ENCODE peak calls at places on chromosomes 11 and 22, in nine cellular contexts. One of them, this sample, is unnamed.

GRCh38 chr11:27203077-27203476 is 159.9 kb downstream of the CCDC34 start:
- DNase-seq in WERI-Rb-1: no peak
- DNase-seq in nephron progenitor cell: no peak
- DNase-seq in heart right ventricle: no peak
- DNase-seq in neural progenitor cell: no peak
- DNase-seq in lower leg skin: no peak
- DNase-seq in left ventricle myocardium inferior: no peak
- DNase-seq in cardiac muscle cell: no peak
- DNase-seq in fibroblast of lung: no peak
- DNase-seq in this sample: no peak

GRCh38 chr22:47064016-47064415 is 301.6 kb downstream of the TBC1D22A start:
- DNase-seq in fibroblast of lung: no peak
- DNase-seq in neural progenitor cell: no peak
- DNase-seq in left ventricle myocardium inferior: peak
- DNase-seq in WERI-Rb-1: peak
- DNase-seq in lower leg skin: no peak
- DNase-seq in nephron progenitor cell: no peak
- DNase-seq in heart right ventricle: no peak
- DNase-seq in cardiac muscle cell: no peak
- DNase-seq in this sample: no peak

GRCh38 chr11:61787928-61788491 is 4.4 kb downstream of the TMEM258 start:
- DNase-seq in neural progenitor cell: peak
- DNase-seq in fibroblast of lung: peak
- DNase-seq in left ventricle myocardium inferior: no peak
- DNase-seq in heart right ventricle: no peak
- DNase-seq in WERI-Rb-1: peak
- DNase-seq in nephron progenitor cell: peak
- DNase-seq in cardiac muscle cell: peak
- DNase-seq in lower leg skin: no peak
- DNase-seq in this sample: peak

GRCh38 chr11:362642-363442 is 6.5 kb upstream of the B4GALNT4 start:
- DNase-seq in nephron progenitor cell: no peak
- DNase-seq in WERI-Rb-1: peak
- DNase-seq in fibroblast of lung: no peak
- DNase-seq in heart right ventricle: no peak
- DNase-seq in lower leg skin: no peak
- DNase-seq in neural progenitor cell: no peak
- DNase-seq in cardiac muscle cell: no peak
- DNase-seq in left ventricle myocardium inferior: no peak
- DNase-seq in this sample: no peak

GRCh38 chr11:97364047-97364446 is 974.2 kb downstream of the JRKL start:
- DNase-seq in heart right ventricle: no peak
- DNase-seq in left ventricle myocardium inferior: no peak
- DNase-seq in neural progenitor cell: no peak
- DNase-seq in lower leg skin: no peak
- DNase-seq in WERI-Rb-1: no peak
- DNase-seq in nephron progenitor cell: no peak
- DNase-seq in fibroblast of lung: peak
- DNase-seq in cardiac muscle cell: peak
- DNase-seq in this sample: peak

GRCh38 chr11:64476866-64477265 is 114.2 kb upstream of the SLC22A12 start:
- DNase-seq in WERI-Rb-1: no peak
- DNase-seq in lower leg skin: no peak
- DNase-seq in cardiac muscle cell: no peak
- DNase-seq in neural progenitor cell: no peak
- DNase-seq in heart right ventricle: no peak
- DNase-seq in nephron progenitor cell: no peak
- DNase-seq in fibroblast of lung: no peak
- DNase-seq in left ventricle myocardium inferior: no peak
- DNase-seq in this sample: no peak

GRCh38 chr22:23686416-23687024 is 4.3 kb upstream of the RGL4 start:
- DNase-seq in fibroblast of lung: no peak
- DNase-seq in nephron progenitor cell: no peak
- DNase-seq in heart right ventricle: no peak
- DNase-seq in cardiac muscle cell: no peak
- DNase-seq in WERI-Rb-1: no peak
- DNase-seq in left ventricle myocardium inferior: no peak
- DNase-seq in lower leg skin: no peak
- DNase-seq in neural progenitor cell: no peak
- DNase-seq in this sample: no peak

GRCh38 chr11:100939581-100939980 is 190.0 kb downstream of the PGR start:
- DNase-seq in heart right ventricle: no peak
- DNase-seq in neural progenitor cell: no peak
- DNase-seq in WERI-Rb-1: no peak
- DNase-seq in left ventricle myocardium inferior: no peak
- DNase-seq in nephron progenitor cell: no peak
- DNase-seq in lower leg skin: no peak
- DNase-seq in cardiac muscle cell: no peak
- DNase-seq in fibroblast of lung: peak
- DNase-seq in this sample: no peak

GRCh38 chr11:67539588-67539987 is 16.3 kb upstream of the CABP2 start:
- DNase-seq in left ventricle myocardium inferior: no peak
- DNase-seq in lower leg skin: no peak
- DNase-seq in neural progenitor cell: no peak
- DNase-seq in WERI-Rb-1: no peak
- DNase-seq in cardiac muscle cell: no peak
- DNase-seq in nephron progenitor cell: no peak
- DNase-seq in fibroblast of lung: no peak
- DNase-seq in heart right ventricle: no peak
- DNase-seq in this sample: no peak

GRCh38 chr22:45896153-45896951 is 80.6 kb downstream of the WNT7B start:
- DNase-seq in cardiac muscle cell: no peak
- DNase-seq in WERI-Rb-1: no peak
- DNase-seq in left ventricle myocardium inferior: peak
- DNase-seq in nephron progenitor cell: no peak
- DNase-seq in fibroblast of lung: no peak
- DNase-seq in neural progenitor cell: no peak
- DNase-seq in lower leg skin: no peak
- DNase-seq in heart right ventricle: peak
- DNase-seq in this sample: no peak

GRCh38 chr22:26715392-26715939 is 58.1 kb downstream of the MIAT start:
- DNase-seq in heart right ventricle: no peak
- DNase-seq in neural progenitor cell: no peak
- DNase-seq in fibroblast of lung: no peak
- DNase-seq in cardiac muscle cell: no peak
- DNase-seq in nephron progenitor cell: no peak
- DNase-seq in lower leg skin: no peak
- DNase-seq in WERI-Rb-1: no peak
- DNase-seq in left ventricle myocardium inferior: no peak
- DNase-seq in this sample: no peak

GRCh38 chr11:122192634-122193245 is 76.7 kb upstream of the BLID start:
- DNase-seq in fibroblast of lung: peak
- DNase-seq in lower leg skin: no peak
- DNase-seq in cardiac muscle cell: peak
- DNase-seq in heart right ventricle: no peak
- DNase-seq in neural progenitor cell: no peak
- DNase-seq in nephron progenitor cell: no peak
- DNase-seq in left ventricle myocardium inferior: no peak
- DNase-seq in WERI-Rb-1: no peak
- DNase-seq in this sample: peak

GRCh38 chr11:4947505-4947904 is at the start of gene OR51A4:
- DNase-seq in lower leg skin: no peak
- DNase-seq in WERI-Rb-1: no peak
- DNase-seq in fibroblast of lung: no peak
- DNase-seq in heart right ventricle: no peak
- DNase-seq in neural progenitor cell: no peak
- DNase-seq in left ventricle myocardium inferior: no peak
- DNase-seq in cardiac muscle cell: no peak
- DNase-seq in nephron progenitor cell: no peak
- DNase-seq in this sample: no peak

GRCh38 chr11:61950035-61950547 is at the start of gene BEST1:
- DNase-seq in lower leg skin: no peak
- DNase-seq in heart right ventricle: no peak
- DNase-seq in left ventricle myocardium inferior: no peak
- DNase-seq in cardiac muscle cell: no peak
- DNase-seq in neural progenitor cell: no peak
- DNase-seq in WERI-Rb-1: no peak
- DNase-seq in fibroblast of lung: no peak
- DNase-seq in nephron progenitor cell: no peak
- DNase-seq in this sample: no peak

GRCh38 chr11:64369440-64370135 is 10.6 kb downstream of the RPS6KA4 start:
- DNase-seq in fibroblast of lung: no peak
- DNase-seq in WERI-Rb-1: no peak
- DNase-seq in left ventricle myocardium inferior: no peak
- DNase-seq in nephron progenitor cell: no peak
- DNase-seq in heart right ventricle: no peak
- DNase-seq in lower leg skin: no peak
- DNase-seq in neural progenitor cell: no peak
- DNase-seq in cardiac muscle cell: no peak
- DNase-seq in this sample: no peak

GRCh38 chr11:64745219-64745522 is 1.2 kb upstream of the RASGRP2 start:
- DNase-seq in nephron progenitor cell: peak
- DNase-seq in neural progenitor cell: no peak
- DNase-seq in heart right ventricle: peak
- DNase-seq in WERI-Rb-1: no peak
- DNase-seq in cardiac muscle cell: no peak
- DNase-seq in left ventricle myocardium inferior: peak
- DNase-seq in fibroblast of lung: no peak
- DNase-seq in lower leg skin: peak
- DNase-seq in this sample: no peak

GRCh38 chr22:47032956-47033647 is 270.7 kb downstream of the TBC1D22A start:
- DNase-seq in lower leg skin: peak
- DNase-seq in fibroblast of lung: no peak
- DNase-seq in neural progenitor cell: no peak
- DNase-seq in left ventricle myocardium inferior: peak
- DNase-seq in heart right ventricle: no peak
- DNase-seq in cardiac muscle cell: no peak
- DNase-seq in WERI-Rb-1: no peak
- DNase-seq in nephron progenitor cell: peak
- DNase-seq in this sample: peak

DNA sequence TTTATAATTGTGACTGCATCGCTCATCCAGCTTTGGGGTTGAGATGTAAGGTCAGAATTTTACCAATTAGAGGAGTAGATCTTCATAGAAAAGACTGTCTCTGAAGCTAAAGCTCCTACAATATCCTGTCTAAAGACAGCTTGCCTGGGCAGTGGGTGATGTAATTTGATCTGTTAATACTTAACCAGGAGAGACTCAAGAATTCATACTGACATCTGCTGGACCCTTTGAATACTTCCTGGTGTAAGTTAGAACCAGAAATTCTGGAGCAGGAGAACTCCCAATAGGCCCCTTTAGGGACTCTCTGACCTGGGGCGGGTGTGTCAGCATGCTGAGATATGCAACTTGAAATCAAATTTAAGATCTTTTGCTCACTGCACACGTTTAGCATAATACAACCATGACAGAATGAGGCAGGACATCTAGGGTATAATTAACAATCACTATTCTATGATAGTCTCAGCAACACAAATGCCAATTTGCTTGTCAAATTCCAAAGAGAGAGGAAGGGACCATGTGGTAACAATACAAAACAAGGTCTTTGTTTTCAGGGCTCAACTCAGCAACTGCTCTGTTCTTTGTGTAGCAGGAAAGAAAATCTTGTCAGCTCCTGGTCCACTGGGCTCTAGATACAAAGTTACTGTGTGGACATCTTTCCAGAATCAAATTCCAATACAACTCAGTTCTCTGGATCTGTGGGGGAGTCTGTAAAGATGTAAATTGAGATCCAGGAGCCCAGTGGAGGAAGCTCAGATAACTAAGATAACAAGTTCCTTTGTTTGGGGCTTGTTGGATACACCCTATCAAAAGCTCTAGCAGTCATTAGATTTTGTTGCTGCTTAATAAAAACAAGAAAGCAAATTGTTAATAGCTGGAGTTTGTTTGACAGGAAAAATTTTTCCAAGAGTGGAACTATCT is 144.0 kb downstream of the INSC start:
- DNase-seq in lower leg skin: no peak
- DNase-seq in neural progenitor cell: peak
- DNase-seq in left ventricle myocardium inferior: no peak
- DNase-seq in cardiac muscle cell: peak
- DNase-seq in nephron progenitor cell: no peak
- DNase-seq in WERI-Rb-1: peak
- DNase-seq in heart right ventricle: no peak
- DNase-seq in fibroblast of lung: peak
- DNase-seq in this sample: peak
- TF ChIP-seq CTCF in lower leg skin: no peak
- TF ChIP-seq CTCF in neural progenitor cell: peak
- TF ChIP-seq CTCF in left ventricle myocardium inferior: no peak
- TF ChIP-seq CTCF in cardiac muscle cell: no peak
- TF ChIP-seq CTCF in nephron progenitor cell: no peak
- TF ChIP-seq CTCF in WERI-Rb-1: no peak
- TF ChIP-seq CTCF in heart right ventricle: no peak
- TF ChIP-seq CTCF in fibroblast of lung: no peak
- TF ChIP-seq CTCF in this sample: peak

GRCh38 chr11:18168372-18168771 is 4.3 kb upstream of the MRGPRX4 start:
- DNase-seq in nephron progenitor cell: no peak
- DNase-seq in WERI-Rb-1: no peak
- DNase-seq in heart right ventricle: no peak
- DNase-seq in neural progenitor cell: no peak
- DNase-seq in cardiac muscle cell: no peak
- DNase-seq in fibroblast of lung: no peak
- DNase-seq in left ventricle myocardium inferior: no peak
- DNase-seq in lower leg skin: no peak
- DNase-seq in this sample: no peak

GRCh38 chr11:18173225-18173866 is 709 bp downstream of the MRGPRX4 start:
- DNase-seq in neural progenitor cell: no peak
- DNase-seq in heart right ventricle: no peak
- DNase-seq in lower leg skin: no peak
- DNase-seq in cardiac muscle cell: no peak
- DNase-seq in nephron progenitor cell: no peak
- DNase-seq in fibroblast of lung: no peak
- DNase-seq in left ventricle myocardium inferior: no peak
- DNase-seq in WERI-Rb-1: no peak
- DNase-seq in this sample: no peak

GRCh38 chr11:18172686-18173085 is at the start of gene MRGPRX4:
- DNase-seq in lower leg skin: no peak
- DNase-seq in heart right ventricle: no peak
- DNase-seq in left ventricle myocardium inferior: no peak
- DNase-seq in WERI-Rb-1: no peak
- DNase-seq in cardiac muscle cell: no peak
- DNase-seq in nephron progenitor cell: no peak
- DNase-seq in fibroblast of lung: no peak
- DNase-seq in neural progenitor cell: no peak
- DNase-seq in this sample: no peak

GRCh38 chr11:18171377-18172000 is 1.1 kb upstream of the MRGPRX4 start:
- DNase-seq in nephron progenitor cell: peak
- DNase-seq in cardiac muscle cell: peak
- DNase-seq in heart right ventricle: no peak
- DNase-seq in left ventricle myocardium inferior: no peak
- DNase-seq in lower leg skin: no peak
- DNase-seq in fibroblast of lung: no peak
- DNase-seq in WERI-Rb-1: peak
- DNase-seq in neural progenitor cell: peak
- DNase-seq in this sample: peak
- TF ChIP-seq CTCF in nephron progenitor cell: peak
- TF ChIP-seq CTCF in cardiac muscle cell: peak
- TF ChIP-seq CTCF in heart right ventricle: no peak
- TF ChIP-seq CTCF in left ventricle myocardium inferior: peak
- TF ChIP-seq CTCF in lower leg skin: no peak
- TF ChIP-seq CTCF in fibroblast of lung: peak
- TF ChIP-seq CTCF in WERI-Rb-1: peak
- TF ChIP-seq CTCF in neural progenitor cell: peak
- TF ChIP-seq CTCF in this sample: peak

GRCh38 chr22:37019309-37020191 is at the start of the genes MPST and TST:
- DNase-seq in heart right ventricle: peak
- DNase-seq in neural progenitor cell: peak
- DNase-seq in cardiac muscle cell: peak
- DNase-seq in left ventricle myocardium inferior: peak
- DNase-seq in lower leg skin: peak
- DNase-seq in nephron progenitor cell: peak
- DNase-seq in fibroblast of lung: peak
- DNase-seq in WERI-Rb-1: peak
- DNase-seq in this sample: peak
- TF ChIP-seq CTCF in heart right ventricle: no peak
- TF ChIP-seq CTCF in neural progenitor cell: peak
- TF ChIP-seq CTCF in cardiac muscle cell: no peak
- TF ChIP-seq CTCF in left ventricle myocardium inferior: peak
- TF ChIP-seq CTCF in lower leg skin: no peak
- TF ChIP-seq CTCF in nephron progenitor cell: no peak
- TF ChIP-seq CTCF in fibroblast of lung: no peak
- TF ChIP-seq CTCF in WERI-Rb-1: no peak
- TF ChIP-seq CTCF in this sample: no peak

GRCh38 chr11:116170526-116171120 is 602.2 kb downstream of the BUD13 start:
- DNase-seq in fibroblast of lung: no peak
- DNase-seq in cardiac muscle cell: no peak
- DNase-seq in left ventricle myocardium inferior: no peak
- DNase-seq in neural progenitor cell: no peak
- DNase-seq in nephron progenitor cell: no peak
- DNase-seq in lower leg skin: no peak
- DNase-seq in WERI-Rb-1: peak
- DNase-seq in heart right ventricle: no peak
- DNase-seq in this sample: no peak
- TF ChIP-seq CTCF in fibroblast of lung: no peak
- TF ChIP-seq CTCF in cardiac muscle cell: no peak
- TF ChIP-seq CTCF in left ventricle myocardium inferior: peak
- TF ChIP-seq CTCF in neural progenitor cell: peak
- TF ChIP-seq CTCF in nephron progenitor cell: peak
- TF ChIP-seq CTCF in lower leg skin: no peak
- TF ChIP-seq CTCF in WERI-Rb-1: peak
- TF ChIP-seq CTCF in heart right ventricle: peak
- TF ChIP-seq CTCF in this sample: no peak

This sample was measured in MCF 10A.